ENCODE peak calls at places on chromosome 21, in six cellular contexts. One of them, this sample, is unnamed.

GRCh38 chr21:30434033-30434631 is 4.1 kb downstream of the KRTAP13-4 start:
- DNase-seq in psoas muscle: no peak
- DNase-seq in H1: peak
- DNase-seq in cardiac muscle cell: peak
- DNase-seq in vagina: no peak
- DNase-seq in RWPE1: peak
- DNase-seq in this sample: peak

GRCh38 chr21:41171210-41171609 is 3.2 kb downstream of the BACE2 start:
- DNase-seq in vagina: no peak
- DNase-seq in RWPE1: peak
- DNase-seq in H1: no peak
- DNase-seq in psoas muscle: no peak
- DNase-seq in cardiac muscle cell: no peak
- DNase-seq in this sample: no peak

GRCh38 chr21:36769051-36769867 is 70.3 kb downstream of the SIM2 start:
- DNase-seq in RWPE1: no peak
- DNase-seq in psoas muscle: no peak
- DNase-seq in H1: no peak
- DNase-seq in vagina: no peak
- DNase-seq in cardiac muscle cell: no peak
- DNase-seq in this sample: no peak

GRCh38 chr21:40029888-40030287 is 162.7 kb downstream of the PCP4 start:
- DNase-seq in vagina: no peak
- DNase-seq in cardiac muscle cell: no peak
- DNase-seq in H1: no peak
- DNase-seq in psoas muscle: no peak
- DNase-seq in RWPE1: no peak
- DNase-seq in this sample: no peak

GRCh38 chr21:41641821-41642368 is 125.0 kb downstream of the RIPK4 start:
- DNase-seq in cardiac muscle cell: no peak
- DNase-seq in psoas muscle: peak
- DNase-seq in H1: no peak
- DNase-seq in RWPE1: peak
- DNase-seq in vagina: peak
- DNase-seq in this sample: peak

GRCh38 chr21:38323721-38324591 is 67.2 kb downstream of the KCNJ15 start:
- DNase-seq in cardiac muscle cell: peak
- DNase-seq in psoas muscle: no peak
- DNase-seq in H1: no peak
- DNase-seq in vagina: no peak
- DNase-seq in RWPE1: peak
- DNase-seq in this sample: peak

GRCh38 chr21:37407719-37408455 is 41.3 kb downstream of the DYRK1A start:
- DNase-seq in cardiac muscle cell: no peak
- DNase-seq in H1: no peak
- DNase-seq in psoas muscle: no peak
- DNase-seq in RWPE1: no peak
- DNase-seq in vagina: no peak
- DNase-seq in this sample: no peak

GRCh38 chr21:29237110-29238051 is 61.3 kb upstream of the BACH1 start:
- DNase-seq in psoas muscle: no peak
- DNase-seq in RWPE1: no peak
- DNase-seq in vagina: no peak
- DNase-seq in cardiac muscle cell: no peak
- DNase-seq in H1: no peak
- DNase-seq in this sample: no peak

GRCh38 chr21:37264808-37265207 is 2.3 kb downstream of the VPS26C start:
- DNase-seq in H1: no peak
- DNase-seq in psoas muscle: no peak
- DNase-seq in RWPE1: no peak
- DNase-seq in cardiac muscle cell: no peak
- DNase-seq in vagina: no peak
- DNase-seq in this sample: no peak

GRCh38 chr21:20942523-20942922 is 55.7 kb upstream of the NCAM2 start:
- DNase-seq in psoas muscle: no peak
- DNase-seq in RWPE1: no peak
- DNase-seq in H1: no peak
- DNase-seq in cardiac muscle cell: no peak
- DNase-seq in vagina: no peak
- DNase-seq in this sample: no peak

GRCh38 chr21:37145635-37146111 is 72.6 kb downstream of the TTC3 start:
- DNase-seq in cardiac muscle cell: no peak
- DNase-seq in H1: no peak
- DNase-seq in RWPE1: peak
- DNase-seq in vagina: no peak
- DNase-seq in psoas muscle: no peak
- DNase-seq in this sample: peak

GRCh38 chr21:39651206-39651605 is 38.5 kb downstream of the B3GALT5 start:
- DNase-seq in vagina: no peak
- DNase-seq in cardiac muscle cell: no peak
- DNase-seq in psoas muscle: no peak
- DNase-seq in RWPE1: no peak
- DNase-seq in H1: no peak
- DNase-seq in this sample: no peak

GRCh38 chr21:8991968-8992621 is 1529.3 kb upstream of the TPTE start:
- DNase-seq in H1: no peak
- DNase-seq in psoas muscle: no peak
- DNase-seq in cardiac muscle cell: no peak
- DNase-seq in vagina: no peak
- DNase-seq in RWPE1: no peak
- DNase-seq in this sample: no peak

GRCh38 chr21:38229260-38229877 is 27.4 kb upstream of the KCNJ15 start:
- DNase-seq in cardiac muscle cell: no peak
- DNase-seq in psoas muscle: no peak
- DNase-seq in RWPE1: no peak
- DNase-seq in vagina: no peak
- DNase-seq in H1: peak
- DNase-seq in this sample: no peak

GRCh38 chr21:17732306-17732705 is 86.8 kb downstream of the C21orf91 start:
- DNase-seq in psoas muscle: no peak
- DNase-seq in cardiac muscle cell: no peak
- DNase-seq in vagina: no peak
- DNase-seq in RWPE1: no peak
- DNase-seq in H1: no peak
- DNase-seq in this sample: peak

GRCh38 chr21:45050361-45050785 is 24.0 kb upstream of the ADARB1 start:
- DNase-seq in vagina: no peak
- DNase-seq in psoas muscle: peak
- DNase-seq in H1: peak
- DNase-seq in RWPE1: no peak
- DNase-seq in cardiac muscle cell: no peak
- DNase-seq in this sample: peak

GRCh38 chr21:42677339-42678117 is 24.1 kb downstream of the PDE9A start:
- DNase-seq in vagina: no peak
- DNase-seq in H1: no peak
- DNase-seq in RWPE1: no peak
- DNase-seq in psoas muscle: peak
- DNase-seq in cardiac muscle cell: peak
- DNase-seq in this sample: peak

GRCh38 chr21:28333455-28334108 is 659.1 kb downstream of the LTN1 start:
- DNase-seq in vagina: no peak
- DNase-seq in RWPE1: no peak
- DNase-seq in psoas muscle: no peak
- DNase-seq in H1: no peak
- DNase-seq in cardiac muscle cell: no peak
- DNase-seq in this sample: no peak

GRCh38 chr21:46509760-46510159 is 51.1 kb downstream of the DIP2A start:
- DNase-seq in cardiac muscle cell: no peak
- DNase-seq in H1: no peak
- DNase-seq in RWPE1: no peak
- DNase-seq in vagina: no peak
- DNase-seq in psoas muscle: no peak
- DNase-seq in this sample: peak

GRCh38 chr21:27885296-27885711 is 918.4 kb upstream of the ADAMTS5 start:
- DNase-seq in psoas muscle: peak
- DNase-seq in cardiac muscle cell: no peak
- DNase-seq in H1: no peak
- DNase-seq in vagina: no peak
- DNase-seq in RWPE1: no peak
- DNase-seq in this sample: no peak

GRCh38 chr21:44904141-44904923 is 16.4 kb downstream of the ITGB2 start:
- DNase-seq in vagina: no peak
- DNase-seq in H1: no peak
- DNase-seq in cardiac muscle cell: no peak
- DNase-seq in RWPE1: no peak
- DNase-seq in psoas muscle: no peak
- DNase-seq in this sample: no peak

GRCh38 chr21:45976666-45977335 is 4.8 kb upstream of the COL6A1 start:
- DNase-seq in H1: peak
- DNase-seq in cardiac muscle cell: no peak
- DNase-seq in vagina: no peak
- DNase-seq in psoas muscle: no peak
- DNase-seq in RWPE1: no peak
- DNase-seq in this sample: no peak

GRCh38 chr21:41045534-41046268 is 122.3 kb upstream of the BACE2 start:
- DNase-seq in H1: peak
- DNase-seq in vagina: no peak
- DNase-seq in RWPE1: no peak
- DNase-seq in psoas muscle: no peak
- DNase-seq in cardiac muscle cell: peak
- DNase-seq in this sample: no peak

GRCh38 chr21:14762734-14763694 is 216.9 kb upstream of the SAMSN1 start:
- DNase-seq in RWPE1: no peak
- DNase-seq in psoas muscle: no peak
- DNase-seq in vagina: no peak
- DNase-seq in cardiac muscle cell: no peak
- DNase-seq in H1: no peak
- DNase-seq in this sample: no peak

DNA sequence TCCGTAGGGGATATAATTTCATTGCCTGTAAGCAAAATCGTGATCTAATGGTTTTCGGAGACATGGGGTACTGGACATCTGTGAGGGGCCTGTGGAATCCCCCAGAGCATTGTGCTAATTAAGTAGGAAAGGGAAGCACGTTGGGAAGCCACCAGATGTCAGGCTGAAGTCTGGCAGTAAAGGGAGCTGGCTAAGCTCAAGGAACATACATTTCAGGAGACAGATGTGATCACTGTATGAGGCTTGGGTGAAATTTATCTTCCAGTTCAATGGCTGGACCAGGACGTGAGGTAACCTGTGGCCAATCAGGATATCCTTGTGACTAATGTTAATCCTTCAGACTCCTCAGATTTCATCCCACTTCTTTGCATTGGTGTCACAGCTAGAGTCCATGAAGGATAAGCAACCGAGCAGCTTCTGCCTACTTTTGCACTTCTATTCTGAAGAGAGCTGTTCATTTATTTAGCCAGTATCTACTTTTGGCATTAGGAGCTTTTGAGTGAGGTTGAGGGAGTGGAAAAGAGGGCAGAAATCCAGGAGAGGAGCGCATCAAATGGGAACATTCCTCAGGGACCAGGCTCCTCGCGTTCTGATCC is 110.2 kb upstream of the APP start:
- DNase-seq in H1: no peak
- DNase-seq in vagina: no peak
- DNase-seq in psoas muscle: no peak
- DNase-seq in RWPE1: no peak
- DNase-seq in cardiac muscle cell: peak
- DNase-seq in this sample: no peak
- TF ChIP-seq CTCF in H1: no peak
- TF ChIP-seq CTCF in vagina: no peak
- TF ChIP-seq CTCF in psoas muscle: no peak
- TF ChIP-seq CTCF in RWPE1: no peak
- TF ChIP-seq CTCF in cardiac muscle cell: no peak
- TF ChIP-seq CTCF in this sample: no peak

GRCh38 chr21:26001356-26001755 is 169.2 kb downstream of the APP start:
- DNase-seq in psoas muscle: no peak
- DNase-seq in cardiac muscle cell: no peak
- DNase-seq in H1: no peak
- DNase-seq in RWPE1: no peak
- DNase-seq in vagina: no peak
- DNase-seq in this sample: no peak

GRCh38 chr21:25994758-25995163 is 175.8 kb downstream of the APP start:
- DNase-seq in psoas muscle: no peak
- DNase-seq in cardiac muscle cell: peak
- DNase-seq in vagina: no peak
- DNase-seq in RWPE1: no peak
- DNase-seq in H1: no peak
- DNase-seq in this sample: no peak

GRCh38 chr21:25999935-26000582 is 170.5 kb downstream of the APP start:
- DNase-seq in RWPE1: no peak
- DNase-seq in vagina: no peak
- DNase-seq in H1: no peak
- DNase-seq in psoas muscle: peak
- DNase-seq in cardiac muscle cell: no peak
- DNase-seq in this sample: no peak

GRCh38 chr21:25995283-25995682 is 175.3 kb downstream of the APP start:
- DNase-seq in vagina: no peak
- DNase-seq in RWPE1: no peak
- DNase-seq in cardiac muscle cell: no peak
- DNase-seq in psoas muscle: no peak
- DNase-seq in H1: no peak
- DNase-seq in this sample: no peak

GRCh38 chr21:25997788-25998611 is 172.6 kb downstream of the APP start:
- DNase-seq in RWPE1: no peak
- DNase-seq in H1: no peak
- DNase-seq in cardiac muscle cell: peak
- DNase-seq in psoas muscle: no peak
- DNase-seq in vagina: no peak
- DNase-seq in this sample: no peak
- H3K27ac ChIP-seq in RWPE1: no peak
- H3K27ac ChIP-seq in H1: peak
- H3K27ac ChIP-seq in cardiac muscle cell: no peak
- H3K27ac ChIP-seq in psoas muscle: no peak
- H3K27ac ChIP-seq in vagina: no peak
- H3K27ac ChIP-seq in this sample: no peak

DNA sequence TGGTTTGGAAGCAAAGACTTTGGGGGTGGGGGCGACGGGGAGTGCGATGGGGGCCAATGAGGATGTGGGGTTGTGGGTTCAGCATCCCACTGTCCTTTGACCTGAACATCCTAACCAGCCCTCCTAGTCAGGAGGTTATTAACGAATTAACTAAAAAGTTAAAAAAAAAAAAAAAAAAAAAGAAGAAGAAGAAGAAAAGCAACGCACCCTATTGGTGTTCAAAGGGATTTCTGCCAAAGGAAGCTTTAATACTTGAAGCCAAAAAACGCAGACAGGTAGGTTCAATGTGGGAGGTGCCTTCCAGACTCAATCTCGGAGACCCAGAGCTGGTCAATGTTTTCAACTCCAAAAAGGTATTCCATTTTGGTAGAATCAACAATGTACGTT is 2.2 kb downstream of the CLIC6 start:
- DNase-seq in cardiac muscle cell: no peak
- DNase-seq in vagina: no peak
- DNase-seq in H1: no peak
- DNase-seq in RWPE1: no peak
- DNase-seq in psoas muscle: no peak
- DNase-seq in this sample: no peak
- TF ChIP-seq CTCF in cardiac muscle cell: no peak
- TF ChIP-seq CTCF in vagina: no peak
- TF ChIP-seq CTCF in H1: peak
- TF ChIP-seq CTCF in RWPE1: no peak
- TF ChIP-seq CTCF in psoas muscle: no peak
- TF ChIP-seq CTCF in this sample: no peak

DNA sequence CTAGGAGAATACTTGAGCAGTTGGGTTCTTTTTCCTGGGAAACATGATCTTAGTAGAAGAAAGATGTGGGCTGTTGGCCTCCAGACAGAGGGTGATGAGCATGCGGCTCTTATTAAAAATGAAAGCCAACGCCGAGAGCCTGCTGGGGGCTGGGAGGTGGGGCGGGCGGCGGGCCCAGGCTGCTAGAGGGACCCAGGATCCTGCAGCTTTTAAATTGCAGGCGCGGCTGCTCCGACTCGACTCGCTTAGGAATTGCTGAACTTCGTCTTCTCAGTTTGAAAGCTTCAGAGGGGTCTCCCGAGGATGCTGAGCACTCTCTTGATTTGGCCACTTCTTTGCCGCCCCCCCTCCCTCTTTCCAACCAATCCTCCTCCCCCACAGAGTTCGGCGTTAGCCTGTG is 1.2 kb downstream of the AGPAT3 start:
- DNase-seq in RWPE1: no peak
- DNase-seq in vagina: no peak
- DNase-seq in H1: no peak
- DNase-seq in psoas muscle: peak
- DNase-seq in cardiac muscle cell: peak
- DNase-seq in this sample: peak
- H3K27ac ChIP-seq in RWPE1: peak
- H3K27ac ChIP-seq in vagina: peak
- H3K27ac ChIP-seq in H1: no peak
- H3K27ac ChIP-seq in psoas muscle: peak
- H3K27ac ChIP-seq in cardiac muscle cell: no peak
- H3K27ac ChIP-seq in this sample: peak